ENCODE peak calls at places on chromosomes 16 and 17, in ten cellular contexts. One of them, this sample, is unnamed.

GRCh38 chr16:66266436-66267286 is 99.8 kb upstream of the CDH5 start:
- DNase-seq in left ventricle myocardium inferior: peak
- DNase-seq in BE2C: no peak
- DNase-seq in tibial artery: peak
- DNase-seq in A549: no peak
- DNase-seq in pancreas: peak
- DNase-seq in RWPE2: peak
- DNase-seq in nephron progenitor cell: peak
- DNase-seq in activated B cell treated with CpG ODN at 0.5 μM for 24 hours: no peak
- DNase-seq in breast epithelium: peak
- DNase-seq in this sample: peak

GRCh38 chr17:75096082-75096625 is 8.4 kb downstream of the SLC16A5 start:
- DNase-seq in left ventricle myocardium inferior: peak
- DNase-seq in BE2C: no peak
- DNase-seq in tibial artery: peak
- DNase-seq in A549: peak
- DNase-seq in pancreas: peak
- DNase-seq in RWPE2: peak
- DNase-seq in nephron progenitor cell: no peak
- DNase-seq in activated B cell treated with CpG ODN at 0.5 μM for 24 hours: no peak
- DNase-seq in breast epithelium: peak
- DNase-seq in this sample: peak

GRCh38 chr16:19507882-19508281 is 14.0 kb downstream of the GDE1 start:
- DNase-seq in left ventricle myocardium inferior: no peak
- DNase-seq in BE2C: no peak
- DNase-seq in tibial artery: no peak
- DNase-seq in A549: no peak
- DNase-seq in pancreas: no peak
- DNase-seq in RWPE2: no peak
- DNase-seq in nephron progenitor cell: no peak
- DNase-seq in activated B cell treated with CpG ODN at 0.5 μM for 24 hours: no peak
- DNase-seq in breast epithelium: no peak
- DNase-seq in this sample: no peak

GRCh38 chr16:48997946-48998345 is 283.7 kb downstream of the CBLN1 start:
- DNase-seq in left ventricle myocardium inferior: no peak
- DNase-seq in BE2C: no peak
- DNase-seq in tibial artery: no peak
- DNase-seq in A549: no peak
- DNase-seq in pancreas: no peak
- DNase-seq in RWPE2: no peak
- DNase-seq in nephron progenitor cell: no peak
- DNase-seq in activated B cell treated with CpG ODN at 0.5 μM for 24 hours: no peak
- DNase-seq in breast epithelium: no peak
- DNase-seq in this sample: no peak

GRCh38 chr17:76645481-76645880 is 1.9 kb upstream of the ST6GALNAC1 start:
- DNase-seq in left ventricle myocardium inferior: no peak
- DNase-seq in BE2C: no peak
- DNase-seq in tibial artery: no peak
- DNase-seq in A549: no peak
- DNase-seq in pancreas: peak
- DNase-seq in RWPE2: no peak
- DNase-seq in nephron progenitor cell: no peak
- DNase-seq in activated B cell treated with CpG ODN at 0.5 μM for 24 hours: no peak
- DNase-seq in breast epithelium: no peak
- DNase-seq in this sample: no peak

GRCh38 chr16:64459821-64460220 is 662.0 kb downstream of the CDH11 start:
- DNase-seq in left ventricle myocardium inferior: no peak
- DNase-seq in BE2C: no peak
- DNase-seq in tibial artery: no peak
- DNase-seq in A549: no peak
- DNase-seq in pancreas: no peak
- DNase-seq in RWPE2: no peak
- DNase-seq in nephron progenitor cell: no peak
- DNase-seq in activated B cell treated with CpG ODN at 0.5 μM for 24 hours: no peak
- DNase-seq in breast epithelium: no peak
- DNase-seq in this sample: no peak

GRCh38 chr17:29571486-29571882 is 3.0 kb downstream of the TP53I13 start:
- DNase-seq in left ventricle myocardium inferior: no peak
- DNase-seq in BE2C: no peak
- DNase-seq in tibial artery: no peak
- DNase-seq in A549: no peak
- DNase-seq in pancreas: peak
- DNase-seq in RWPE2: no peak
- DNase-seq in nephron progenitor cell: no peak
- DNase-seq in activated B cell treated with CpG ODN at 0.5 μM for 24 hours: peak
- DNase-seq in breast epithelium: no peak
- DNase-seq in this sample: no peak

GRCh38 chr16:24986512-24987303 is 28.5 kb downstream of the ARHGAP17 start:
- DNase-seq in left ventricle myocardium inferior: peak
- DNase-seq in BE2C: no peak
- DNase-seq in tibial artery: peak
- DNase-seq in A549: peak
- DNase-seq in pancreas: no peak
- DNase-seq in RWPE2: no peak
- DNase-seq in nephron progenitor cell: no peak
- DNase-seq in activated B cell treated with CpG ODN at 0.5 μM for 24 hours: no peak
- DNase-seq in breast epithelium: no peak
- DNase-seq in this sample: peak

GRCh38 chr16:15946257-15947044 is 3.0 kb upstream of the ABCC1 start:
- DNase-seq in left ventricle myocardium inferior: no peak
- DNase-seq in BE2C: no peak
- DNase-seq in tibial artery: no peak
- DNase-seq in A549: peak
- DNase-seq in pancreas: no peak
- DNase-seq in RWPE2: no peak
- DNase-seq in nephron progenitor cell: no peak
- DNase-seq in activated B cell treated with CpG ODN at 0.5 μM for 24 hours: no peak
- DNase-seq in breast epithelium: no peak
- DNase-seq in this sample: peak

GRCh38 chr17:73533801-73534574 is 110.3 kb downstream of the SDK2 start:
- DNase-seq in left ventricle myocardium inferior: no peak
- DNase-seq in BE2C: no peak
- DNase-seq in tibial artery: no peak
- DNase-seq in A549: no peak
- DNase-seq in pancreas: no peak
- DNase-seq in RWPE2: no peak
- DNase-seq in nephron progenitor cell: no peak
- DNase-seq in activated B cell treated with CpG ODN at 0.5 μM for 24 hours: no peak
- DNase-seq in breast epithelium: no peak
- DNase-seq in this sample: no peak

GRCh38 chr17:76147211-76148014 is 6.4 kb upstream of the FOXJ1 start:
- DNase-seq in left ventricle myocardium inferior: no peak
- DNase-seq in BE2C: no peak
- DNase-seq in tibial artery: no peak
- DNase-seq in A549: no peak
- DNase-seq in pancreas: no peak
- DNase-seq in RWPE2: no peak
- DNase-seq in nephron progenitor cell: no peak
- DNase-seq in activated B cell treated with CpG ODN at 0.5 μM for 24 hours: no peak
- DNase-seq in breast epithelium: peak
- DNase-seq in this sample: peak

GRCh38 chr16:4021070-4021779 is 95.0 kb downstream of the ADCY9 start:
- DNase-seq in left ventricle myocardium inferior: no peak
- DNase-seq in BE2C: no peak
- DNase-seq in tibial artery: no peak
- DNase-seq in A549: peak
- DNase-seq in pancreas: peak
- DNase-seq in RWPE2: peak
- DNase-seq in nephron progenitor cell: no peak
- DNase-seq in activated B cell treated with CpG ODN at 0.5 μM for 24 hours: no peak
- DNase-seq in breast epithelium: peak
- DNase-seq in this sample: no peak

GRCh38 chr17:28118362-28118761 is 75.9 kb downstream of the NLK start:
- DNase-seq in left ventricle myocardium inferior: no peak
- DNase-seq in BE2C: no peak
- DNase-seq in tibial artery: no peak
- DNase-seq in A549: no peak
- DNase-seq in pancreas: no peak
- DNase-seq in RWPE2: no peak
- DNase-seq in nephron progenitor cell: no peak
- DNase-seq in activated B cell treated with CpG ODN at 0.5 μM for 24 hours: no peak
- DNase-seq in breast epithelium: no peak
- DNase-seq in this sample: no peak

GRCh38 chr16:22124583-22125284 is 32.4 kb downstream of the VWA3A start:
- DNase-seq in left ventricle myocardium inferior: no peak
- DNase-seq in BE2C: no peak
- DNase-seq in tibial artery: no peak
- DNase-seq in A549: no peak
- DNase-seq in pancreas: no peak
- DNase-seq in RWPE2: no peak
- DNase-seq in nephron progenitor cell: no peak
- DNase-seq in activated B cell treated with CpG ODN at 0.5 μM for 24 hours: no peak
- DNase-seq in breast epithelium: no peak
- DNase-seq in this sample: no peak

GRCh38 chr17:35312790-35313711 is 60.4 kb downstream of the SLFN11 start:
- DNase-seq in left ventricle myocardium inferior: peak
- DNase-seq in BE2C: peak
- DNase-seq in tibial artery: peak
- DNase-seq in A549: peak
- DNase-seq in pancreas: peak
- DNase-seq in RWPE2: no peak
- DNase-seq in nephron progenitor cell: peak
- DNase-seq in activated B cell treated with CpG ODN at 0.5 μM for 24 hours: peak
- DNase-seq in breast epithelium: no peak
- DNase-seq in this sample: peak

GRCh38 chr16:73018796-73019455 is 29.0 kb downstream of the ZFHX3 start:
- DNase-seq in left ventricle myocardium inferior: no peak
- DNase-seq in BE2C: no peak
- DNase-seq in tibial artery: no peak
- DNase-seq in A549: no peak
- DNase-seq in pancreas: no peak
- DNase-seq in RWPE2: no peak
- DNase-seq in nephron progenitor cell: no peak
- DNase-seq in activated B cell treated with CpG ODN at 0.5 μM for 24 hours: no peak
- DNase-seq in breast epithelium: no peak
- DNase-seq in this sample: no peak

DNA sequence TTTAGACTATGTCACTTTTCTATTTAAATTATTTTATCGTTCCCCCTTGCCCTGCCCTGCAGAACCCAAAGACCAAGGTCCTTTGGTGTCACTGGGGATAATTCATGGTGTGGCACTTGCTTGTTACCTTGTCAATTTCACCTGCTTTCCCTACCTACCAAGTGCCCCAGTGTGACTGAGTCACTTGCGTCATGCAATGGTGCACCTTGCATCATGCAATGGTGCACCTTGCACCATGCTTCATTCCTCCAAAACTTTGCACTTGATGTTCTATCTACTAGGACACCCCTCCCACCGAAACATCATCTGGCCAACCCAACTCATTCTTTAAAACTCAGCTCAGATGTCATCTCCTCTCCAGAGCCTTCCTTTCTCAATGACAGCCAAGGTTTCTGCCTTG is 47.1 kb downstream of the TMEM114 start:
- DNase-seq in left ventricle myocardium inferior: no peak
- DNase-seq in BE2C: no peak
- DNase-seq in tibial artery: no peak
- DNase-seq in A549: no peak
- DNase-seq in pancreas: no peak
- DNase-seq in RWPE2: no peak
- DNase-seq in nephron progenitor cell: no peak
- DNase-seq in activated B cell treated with CpG ODN at 0.5 μM for 24 hours: no peak
- DNase-seq in breast epithelium: no peak
- DNase-seq in this sample: no peak
- TF ChIP-seq CTCF in left ventricle myocardium inferior: no peak
- TF ChIP-seq CTCF in BE2C: no peak
- TF ChIP-seq CTCF in tibial artery: no peak
- TF ChIP-seq CTCF in A549: no peak
- TF ChIP-seq CTCF in pancreas: no peak
- TF ChIP-seq CTCF in RWPE2: no peak
- TF ChIP-seq CTCF in nephron progenitor cell: no peak
- TF ChIP-seq CTCF in activated B cell treated with CpG ODN at 0.5 μM for 24 hours: no peak
- TF ChIP-seq CTCF in breast epithelium: no peak
- TF ChIP-seq CTCF in this sample: no peak

GRCh38 chr16:88060524-88061219 is 109.4 kb downstream of the BANP start:
- DNase-seq in left ventricle myocardium inferior: no peak
- DNase-seq in BE2C: no peak
- DNase-seq in tibial artery: no peak
- DNase-seq in A549: no peak
- DNase-seq in pancreas: no peak
- DNase-seq in RWPE2: peak
- DNase-seq in nephron progenitor cell: no peak
- DNase-seq in activated B cell treated with CpG ODN at 0.5 μM for 24 hours: no peak
- DNase-seq in breast epithelium: no peak
- DNase-seq in this sample: no peak
- TF ChIP-seq CTCF in left ventricle myocardium inferior: no peak
- TF ChIP-seq CTCF in BE2C: peak
- TF ChIP-seq CTCF in tibial artery: no peak
- TF ChIP-seq CTCF in A549: no peak
- TF ChIP-seq CTCF in pancreas: no peak
- TF ChIP-seq CTCF in RWPE2: no peak
- TF ChIP-seq CTCF in nephron progenitor cell: no peak
- TF ChIP-seq CTCF in activated B cell treated with CpG ODN at 0.5 μM for 24 hours: no peak
- TF ChIP-seq CTCF in breast epithelium: no peak
- TF ChIP-seq CTCF in this sample: peak

DNA sequence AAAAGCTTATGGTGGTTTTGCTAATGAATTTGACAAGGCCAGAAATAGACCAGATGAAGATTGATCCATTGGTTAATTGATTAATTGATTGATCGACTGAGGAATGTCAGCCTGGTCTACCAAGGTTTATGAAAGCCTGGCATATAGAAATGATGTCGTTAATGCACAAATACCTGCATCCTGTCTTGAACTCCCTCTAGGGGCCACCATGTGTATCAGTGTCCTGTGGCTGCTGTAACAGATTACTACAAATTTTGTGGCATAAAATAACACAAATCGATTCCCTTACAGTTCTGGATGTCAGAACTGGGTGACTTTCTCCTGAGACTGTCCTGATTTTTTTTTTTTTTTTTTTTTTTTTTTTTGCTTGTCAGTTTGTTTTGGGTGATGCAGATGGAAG is 553.2 kb downstream of the MAF start:
- DNase-seq in left ventricle myocardium inferior: no peak
- DNase-seq in BE2C: no peak
- DNase-seq in tibial artery: no peak
- DNase-seq in A549: peak
- DNase-seq in pancreas: no peak
- DNase-seq in RWPE2: no peak
- DNase-seq in nephron progenitor cell: no peak
- DNase-seq in activated B cell treated with CpG ODN at 0.5 μM for 24 hours: no peak
- DNase-seq in breast epithelium: no peak
- DNase-seq in this sample: no peak
- TF ChIP-seq CTCF in left ventricle myocardium inferior: peak
- TF ChIP-seq CTCF in BE2C: peak
- TF ChIP-seq CTCF in tibial artery: no peak
- TF ChIP-seq CTCF in A549: peak
- TF ChIP-seq CTCF in pancreas: no peak
- TF ChIP-seq CTCF in RWPE2: peak
- TF ChIP-seq CTCF in nephron progenitor cell: peak
- TF ChIP-seq CTCF in activated B cell treated with CpG ODN at 0.5 μM for 24 hours: peak
- TF ChIP-seq CTCF in breast epithelium: no peak
- TF ChIP-seq CTCF in this sample: peak

DNA sequence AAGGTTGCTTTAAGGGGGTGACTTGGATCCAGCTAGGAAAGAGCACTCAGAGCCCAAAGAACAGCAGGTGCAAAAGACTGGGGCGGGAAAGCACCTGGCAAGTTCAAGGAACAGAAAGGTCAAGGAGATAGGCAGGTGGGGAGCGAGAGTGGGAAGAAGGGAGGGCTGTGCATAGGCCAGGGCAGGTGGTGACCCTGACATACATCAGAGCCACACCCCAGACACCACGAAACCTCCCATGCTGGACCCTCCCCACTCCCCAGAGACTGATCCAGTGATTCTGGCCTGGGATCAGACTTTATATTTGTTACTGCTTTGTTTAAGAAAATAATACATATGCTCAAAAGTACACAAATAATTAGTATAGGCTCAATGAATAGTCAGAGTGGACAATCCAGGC is 48.5 kb upstream of the RBFOX3 start:
- DNase-seq in left ventricle myocardium inferior: no peak
- DNase-seq in BE2C: no peak
- DNase-seq in tibial artery: no peak
- DNase-seq in A549: no peak
- DNase-seq in pancreas: no peak
- DNase-seq in RWPE2: no peak
- DNase-seq in nephron progenitor cell: no peak
- DNase-seq in activated B cell treated with CpG ODN at 0.5 μM for 24 hours: no peak
- DNase-seq in breast epithelium: no peak
- DNase-seq in this sample: no peak
- TF ChIP-seq CTCF in left ventricle myocardium inferior: no peak
- TF ChIP-seq CTCF in BE2C: no peak
- TF ChIP-seq CTCF in tibial artery: no peak
- TF ChIP-seq CTCF in A549: no peak
- TF ChIP-seq CTCF in pancreas: no peak
- TF ChIP-seq CTCF in RWPE2: no peak
- TF ChIP-seq CTCF in nephron progenitor cell: no peak
- TF ChIP-seq CTCF in activated B cell treated with CpG ODN at 0.5 μM for 24 hours: no peak
- TF ChIP-seq CTCF in breast epithelium: no peak
- TF ChIP-seq CTCF in this sample: no peak

This sample was measured in HFFc6.